ENCODE peak calls at places on chromosome 1, in ten cellular contexts. M is aorta, J is small intestine, W is gastrocnemius medialis, I is AG04450, O is mesendoderm, B is mesenchymal stem cell, Y is psoas muscle, F is fibroblast of lung, Q is brain microvascular endothelial cell. H is an unnamed sample.

GRCh38 chr1:119791377-119791776 is 19.9 kb downstream of the REG4 start:
- DNase-seq in M (no peak), J (no peak), W (no peak), I (no peak), O (peak; percentile 43), B (no peak), Y (no peak), F (no peak), Q (no peak), H (no peak)

GRCh38 chr1:30285461-30286050 is 437.8 kb downstream of the MATN1 start:
- DNase-seq in M (no peak), J (no peak), W (no peak), I (no peak), O (no peak), B (no peak), Y (no peak), F (no peak), Q (no peak), H (peak; percentile 28)

GRCh38 chr1:30952098-30952497 is 43.5 kb upstream of the SDC3 start:
- DNase-seq in M (no peak), J (no peak), W (no peak), I (no peak), O (no peak), B (no peak), Y (no peak), F (no peak), Q (no peak), H (no peak)

GRCh38 chr1:231216515-231216914 is 24.5 kb upstream of the GNPAT start:
- DNase-seq in M (no peak), J (peak; percentile 80), W (no peak), I (no peak), O (peak; percentile 27), B (no peak), Y (no peak), F (no peak), Q (no peak), H (no peak)

GRCh38 chr1:208500379-208500778 is 256.2 kb upstream of the PLXNA2 start:
- DNase-seq in M (no peak), J (no peak), W (no peak), I (no peak), O (no peak), B (no peak), Y (no peak), F (no peak), Q (no peak), H (no peak)

GRCh38 chr1:27568247-27569087 is 35.5 kb downstream of the AHDC1 start:
- DNase-seq in M (peak; percentile 96), J (peak; percentile 98), W (peak; percentile 95), I (peak; percentile 46), O (peak; percentile 97), B (peak; percentile 91), Y (peak; percentile 97), F (peak; percentile 91), Q (no peak), H (peak; percentile 95)

GRCh38 chr1:86156571-86157455 is at the start of gene COL24A1:
- DNase-seq in M (peak; percentile 63), J (no peak), W (peak; percentile 15), I (peak; percentile 56), O (peak; percentile 87), B (peak; percentile 57), Y (peak; percentile 68), F (peak; percentile 82), Q (peak; percentile 54), H (peak; percentile 75)

GRCh38 chr1:162351443-162351842 is 25.2 kb downstream of the SPATA46 start:
- DNase-seq in M (no peak), J (no peak), W (no peak), I (no peak), O (peak; percentile 50), B (no peak), Y (no peak), F (no peak), Q (no peak), H (no peak)

GRCh38 chr1:150567341-150567716 is 12.1 kb downstream of the MCL1 start:
- DNase-seq in M (no peak), J (peak; percentile 63), W (no peak), I (no peak), O (no peak), B (peak; percentile 78), Y (peak; percentile 58), F (no peak), Q (no peak), H (no peak)

GRCh38 chr1:193462629-193463320 is 276.4 kb upstream of the B3GALT2 start:
- DNase-seq in M (no peak), J (peak; percentile 14), W (no peak), I (no peak), O (peak; percentile 87), B (peak; percentile 6), Y (no peak), F (peak; percentile 90), Q (peak; percentile 9), H (no peak)

GRCh38 chr1:68132426-68133130 is 82.2 kb upstream of the DIRAS3 start:
- DNase-seq in M (no peak), J (no peak), W (no peak), I (no peak), O (no peak), B (no peak), Y (no peak), F (no peak), Q (no peak), H (no peak)

GRCh38 chr1:4263699-4264098 is 363.6 kb upstream of the C1orf174 start:
- DNase-seq in M (no peak), J (no peak), W (no peak), I (no peak), O (no peak), B (no peak), Y (no peak), F (no peak), Q (no peak), H (no peak)

GRCh38 chr1:227934476-227935313 is 13.0 kb downstream of the WNT9A start:
- DNase-seq in M (peak; percentile 45), J (peak; percentile 6), W (peak; percentile 43), I (no peak), O (peak; percentile 75), B (peak; percentile 69), Y (peak; percentile 72), F (peak; percentile 86), Q (peak; percentile 80), H (peak; percentile 68)

GRCh38 chr1:241366196-241366595 is 9.2 kb upstream of the RGS7 start:
- DNase-seq in M (no peak), J (no peak), W (no peak), I (no peak), O (no peak), B (no peak), Y (no peak), F (no peak), Q (no peak), H (no peak)

GRCh38 chr1:248817065-248817464 is 8.7 kb downstream of the SH3BP5L start:
- DNase-seq in M (no peak), J (no peak), W (no peak), I (no peak), O (no peak), B (no peak), Y (no peak), F (no peak), Q (no peak), H (peak; percentile 46)

GRCh38 chr1:18955116-18955441 is 1.4 kb downstream of the IFFO2 start:
- DNase-seq in M (no peak), J (no peak), W (no peak), I (no peak), O (no peak), B (no peak), Y (no peak), F (no peak), Q (no peak), H (no peak)

GRCh38 chr1:26542781-26543443 is 13.4 kb downstream of the RPS6KA1 start:
- DNase-seq in M (no peak), J (no peak), W (no peak), I (no peak), O (no peak), B (no peak), Y (no peak), F (no peak), Q (no peak), H (no peak)

GRCh38 chr1:35717911-35718476 is 690 bp downstream of the C1orf216 start:
- DNase-seq in M (peak; percentile 85), J (no peak), W (peak; percentile 23), I (no peak), O (peak; percentile 86), B (peak; percentile 84), Y (peak; percentile 74), F (peak; percentile 77), Q (peak; percentile 64), H (peak; percentile 74)

DNA sequence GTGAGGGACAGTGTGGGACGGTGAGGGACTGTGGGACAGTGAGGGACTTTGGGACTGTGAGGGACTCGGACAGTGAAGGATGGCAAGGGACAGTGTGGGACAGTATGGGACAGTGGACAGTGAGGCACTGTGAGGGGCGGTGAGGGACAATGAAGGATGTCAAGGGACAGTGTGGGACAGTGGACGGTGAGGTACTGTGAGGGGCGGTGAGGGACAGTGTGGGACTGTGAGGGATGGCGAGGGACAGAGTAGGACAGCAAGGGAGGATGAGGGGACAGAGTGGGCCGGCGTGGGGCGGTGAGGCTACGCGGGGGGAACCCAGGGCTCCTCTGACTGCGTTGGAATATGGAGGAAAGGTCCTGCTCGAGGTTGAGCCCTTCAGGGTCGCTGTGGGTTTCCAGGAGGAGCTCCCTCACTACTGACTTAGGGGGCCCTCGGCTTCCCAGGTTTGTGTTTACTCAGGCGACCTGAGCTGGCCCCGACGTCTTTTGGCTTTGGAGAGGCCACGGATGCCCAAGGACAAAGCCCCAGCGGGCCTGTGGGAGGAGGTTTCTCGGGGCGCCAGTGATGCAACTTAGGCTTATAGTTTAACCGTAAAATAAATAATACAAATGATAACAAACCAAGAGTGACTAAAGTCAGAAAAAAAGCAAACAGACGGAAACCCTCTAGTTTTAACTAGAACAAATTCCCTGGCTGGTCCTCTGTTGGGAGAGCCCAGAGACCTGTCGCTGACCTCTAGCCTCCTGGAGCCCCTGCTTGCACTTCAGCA is 1.1 kb upstream of the ERRFI1 start:
- DNase-seq in M (peak; percentile 70), J (peak; percentile 53), W (no peak), I (no peak), O (no peak), B (peak; percentile 81), Y (peak; percentile 56), F (peak; percentile 53), Q (peak; percentile 73), H (peak; percentile 73)
- H3K4me3 ChIP-seq in M (peak overlapping the region; percentile 17), J (no peak overlapping the region), W (peak overlapping the region; percentile 96), I (peak overlapping the region; percentile 72), O (no peak overlapping the region), B (peak overlapping the region; percentile 88), Y (peak overlapping the region; percentile 74), F (peak overlapping the region; percentile 80), Q (peak overlapping the region; percentile 71), H (peak overlapping the region; percentile 84)

GRCh38 chr1:89732643-89733222 is 88.1 kb upstream of the LRRC8D start:
- DNase-seq in M (no peak), J (no peak), W (no peak), I (no peak), O (no peak), B (no peak), Y (no peak), F (no peak), Q (no peak), H (no peak)
- H3K27ac ChIP-seq in M (no peak overlapping the region), J (no peak overlapping the region), W (no peak overlapping the region), I (no peak overlapping the region), O (no peak overlapping the region), B (no peak overlapping the region), Y (no peak overlapping the region), F (no peak overlapping the region), Q (no peak overlapping the region), H (no peak overlapping the region)

GRCh38 chr1:66933887-66934700 is 9.3 kb downstream of the MIER1 start:
- DNase-seq in M (no peak), J (peak; percentile 43), W (no peak), I (no peak), O (no peak), B (no peak), Y (no peak), F (no peak), Q (no peak), H (no peak)
- H3K4me3 ChIP-seq in M (no peak overlapping the region), J (no peak overlapping the region), W (no peak overlapping the region), I (peak overlapping the region; percentile 34), O (no peak overlapping the region), B (peak overlapping the region; percentile 89), Y (peak overlapping the region; percentile 39), F (peak overlapping the region; percentile 33), Q (no peak overlapping the region), H (no peak overlapping the region)

GRCh38 chr1:190583862-190584261 is 106.2 kb upstream of the BRINP3 start:
- DNase-seq in M (no peak), J (no peak), W (no peak), I (no peak), O (no peak), B (no peak), Y (no peak), F (no peak), Q (no peak), H (no peak)
- H3K27ac ChIP-seq in M (no peak overlapping the region), J (no peak overlapping the region), W (no peak overlapping the region), I (no peak overlapping the region), O (no peak overlapping the region), B (no peak overlapping the region), Y (no peak overlapping the region), F (no peak overlapping the region), Q (no peak overlapping the region), H (no peak overlapping the region)

H was measured in right atrium auricular region.